ENCODE peak calls at places on chromosomes 12 and 14, in five cellular contexts. One of them, this sample, is unnamed.
A peak's percentile ranks its signal among the peaks of the same experiment; 100 is the strongest.

GRCh38 chr14:55458800-55459577 is 18.6 kb upstream of the TBPL2 start:
- DNase-seq in GM10248: peak; percentile 55
- DNase-seq in fibroblast of pulmonary artery: peak; percentile 45
- DNase-seq in amniotic stem cell: no peak
- DNase-seq in Peyer's patch: no peak
- DNase-seq in this sample: no peak

GRCh38 chr12:29103539-29103974 is 45.5 kb upstream of the FAR2 start:
- DNase-seq in GM10248: peak; percentile 36
- DNase-seq in fibroblast of pulmonary artery: no peak
- DNase-seq in amniotic stem cell: no peak
- DNase-seq in Peyer's patch: no peak
- DNase-seq in this sample: no peak

GRCh38 chr12:130014485-130014807 is 110.6 kb upstream of the TMEM132D start:
- DNase-seq in GM10248: no peak
- DNase-seq in fibroblast of pulmonary artery: no peak
- DNase-seq in amniotic stem cell: no peak
- DNase-seq in Peyer's patch: no peak
- DNase-seq in this sample: no peak

GRCh38 chr12:15851919-15852318 is 30.3 kb upstream of the STRAP start:
- DNase-seq in GM10248: no peak
- DNase-seq in fibroblast of pulmonary artery: no peak
- DNase-seq in amniotic stem cell: no peak
- DNase-seq in Peyer's patch: no peak
- DNase-seq in this sample: no peak

GRCh38 chr12:45959025-45959424 is 31.3 kb downstream of the SCAF11 start:
- DNase-seq in GM10248: no peak
- DNase-seq in fibroblast of pulmonary artery: no peak
- DNase-seq in amniotic stem cell: no peak
- DNase-seq in Peyer's patch: no peak
- DNase-seq in this sample: no peak

GRCh38 chr12:132561784-132562156 is 48.6 kb downstream of the LRCOL1 start:
- DNase-seq in GM10248: peak; percentile 56
- DNase-seq in fibroblast of pulmonary artery: no peak
- DNase-seq in amniotic stem cell: no peak
- DNase-seq in Peyer's patch: no peak
- DNase-seq in this sample: no peak

GRCh38 chr14:32010561-32011188 is 66.4 kb upstream of the ARHGAP5 start:
- DNase-seq in GM10248: no peak
- DNase-seq in fibroblast of pulmonary artery: no peak
- DNase-seq in amniotic stem cell: no peak
- DNase-seq in Peyer's patch: no peak
- DNase-seq in this sample: no peak

GRCh38 chr12:106978035-106978800 is 8.7 kb downstream of the MTERF2 start:
- DNase-seq in GM10248: no peak
- DNase-seq in fibroblast of pulmonary artery: peak; percentile 63
- DNase-seq in amniotic stem cell: no peak
- DNase-seq in Peyer's patch: peak; percentile 57
- DNase-seq in this sample: no peak

GRCh38 chr14:56120091-56120632 is 2.0 kb downstream of the PELI2 start:
- DNase-seq in GM10248: no peak
- DNase-seq in fibroblast of pulmonary artery: peak; percentile 49
- DNase-seq in amniotic stem cell: no peak
- DNase-seq in Peyer's patch: no peak
- DNase-seq in this sample: no peak

GRCh38 chr14:77605392-77605978 is 11.0 kb downstream of the SPTLC2 start:
- DNase-seq in GM10248: no peak
- DNase-seq in fibroblast of pulmonary artery: no peak
- DNase-seq in amniotic stem cell: no peak
- DNase-seq in Peyer's patch: no peak
- DNase-seq in this sample: no peak

GRCh38 chr14:99325016-99325415 is 53.0 kb upstream of the BCL11B start:
- DNase-seq in GM10248: no peak
- DNase-seq in fibroblast of pulmonary artery: no peak
- DNase-seq in amniotic stem cell: no peak
- DNase-seq in Peyer's patch: no peak
- DNase-seq in this sample: no peak

GRCh38 chr12:24947541-24948451 is 1.1 kb downstream of the BCAT1 start:
- DNase-seq in GM10248: peak; percentile 45
- DNase-seq in fibroblast of pulmonary artery: no peak
- DNase-seq in amniotic stem cell: no peak
- DNase-seq in Peyer's patch: no peak
- DNase-seq in this sample: no peak

GRCh38 chr14:47744155-47744554 is 68.8 kb upstream of the MDGA2 start:
- DNase-seq in GM10248: no peak
- DNase-seq in fibroblast of pulmonary artery: no peak
- DNase-seq in amniotic stem cell: no peak
- DNase-seq in Peyer's patch: no peak
- DNase-seq in this sample: no peak

GRCh38 chr12:44876554-44877275 is 600 bp upstream of the NELL2 start:
- DNase-seq in GM10248: peak; percentile 34
- DNase-seq in fibroblast of pulmonary artery: peak; percentile 12
- DNase-seq in amniotic stem cell: no peak
- DNase-seq in Peyer's patch: peak; percentile 52
- DNase-seq in this sample: peak; percentile 1

GRCh38 chr12:123945441-123946151 is 27.0 kb downstream of the CCDC92 start:
- DNase-seq in GM10248: no peak
- DNase-seq in fibroblast of pulmonary artery: no peak
- DNase-seq in amniotic stem cell: no peak
- DNase-seq in Peyer's patch: no peak
- DNase-seq in this sample: no peak

GRCh38 chr12:121579981-121580868 is 598 bp downstream of the KDM2B start:
- DNase-seq in GM10248: peak; percentile 71
- DNase-seq in fibroblast of pulmonary artery: peak; percentile 62
- DNase-seq in amniotic stem cell: no peak
- DNase-seq in Peyer's patch: peak; percentile 75
- DNase-seq in this sample: no peak

GRCh38 chr12:65098364-65098763 is 22.7 kb downstream of the WIF1 start:
- DNase-seq in GM10248: no peak
- DNase-seq in fibroblast of pulmonary artery: peak; percentile 3
- DNase-seq in amniotic stem cell: no peak
- DNase-seq in Peyer's patch: no peak
- DNase-seq in this sample: no peak

GRCh38 chr14:22689186-22689585 is 45.0 kb upstream of the OR6J1 start:
- DNase-seq in GM10248: no peak
- DNase-seq in fibroblast of pulmonary artery: peak; percentile 96
- DNase-seq in amniotic stem cell: peak; percentile 17
- DNase-seq in Peyer's patch: no peak
- DNase-seq in this sample: peak; percentile 99

GRCh38 chr12:40618621-40619020 is 73.6 kb upstream of the CNTN1 start:
- DNase-seq in GM10248: no peak
- DNase-seq in fibroblast of pulmonary artery: no peak
- DNase-seq in amniotic stem cell: no peak
- DNase-seq in Peyer's patch: no peak
- DNase-seq in this sample: peak; percentile 3

GRCh38 chr14:20347747-20348146 is 4.3 kb downstream of the PARP2 start:
- DNase-seq in GM10248: no peak
- DNase-seq in fibroblast of pulmonary artery: no peak
- DNase-seq in amniotic stem cell: no peak
- DNase-seq in Peyer's patch: no peak
- DNase-seq in this sample: no peak

GRCh38 chr14:77872971-77873370 is 73.1 kb downstream of the ADCK1 start:
- DNase-seq in GM10248: no peak
- DNase-seq in fibroblast of pulmonary artery: no peak
- DNase-seq in amniotic stem cell: no peak
- DNase-seq in Peyer's patch: no peak
- DNase-seq in this sample: no peak

GRCh38 chr12:8028267-8028666 is 4.2 kb upstream of the FOXJ2 start:
- DNase-seq in GM10248: no peak
- DNase-seq in fibroblast of pulmonary artery: no peak
- DNase-seq in amniotic stem cell: no peak
- DNase-seq in Peyer's patch: no peak
- DNase-seq in this sample: no peak

GRCh38 chr12:68375701-68376469 is 43.7 kb upstream of the MDM1 start:
- DNase-seq in GM10248: no peak
- DNase-seq in fibroblast of pulmonary artery: no peak
- DNase-seq in amniotic stem cell: no peak
- DNase-seq in Peyer's patch: no peak
- DNase-seq in this sample: no peak

GRCh38 chr14:37587881-37588666 is 7.0 kb downstream of the FOXA1 start:
- DNase-seq in GM10248: no peak
- DNase-seq in fibroblast of pulmonary artery: no peak
- DNase-seq in amniotic stem cell: no peak
- DNase-seq in Peyer's patch: peak; percentile 77
- DNase-seq in this sample: no peak

GRCh38 chr12:88516811-88517210 is 63.5 kb downstream of the KITLG start:
- DNase-seq in GM10248: no peak
- DNase-seq in fibroblast of pulmonary artery: no peak
- DNase-seq in amniotic stem cell: no peak
- DNase-seq in Peyer's patch: no peak
- DNase-seq in this sample: no peak

GRCh38 chr12:26647091-26647490 is 185.9 kb downstream of the ITPR2 start:
- DNase-seq in GM10248: no peak
- DNase-seq in fibroblast of pulmonary artery: no peak
- DNase-seq in amniotic stem cell: no peak
- DNase-seq in Peyer's patch: no peak
- DNase-seq in this sample: no peak

GRCh38 chr12:2959194-2959507 is at the start of gene TEAD4:
- DNase-seq in GM10248: peak; percentile 76
- DNase-seq in fibroblast of pulmonary artery: peak; percentile 79
- DNase-seq in amniotic stem cell: peak; percentile 40
- DNase-seq in Peyer's patch: peak; percentile 75
- DNase-seq in this sample: no peak